ENCODE peak calls at places on chromosomes 7 and 10, in eight cellular contexts. S is HS-27A; Z is IMR-90; P is SK-N-DZ; L is neural crest cell; N is endothelial cell; I is transverse colon; B is activated CD4-positive, alpha-beta T cell treated with anti-CD3 and anti-CD28 coated beads, Interleukin-2, amount 50 U/mL, for 1 hour. A is an unnamed sample.

GRCh38 chr10:33134011-33134751 is 176.2 kb upstream of the ITGB1 start:
- DNase-seq in S (no peak), Z (peak), P (no peak), L (no peak), N (no peak), I (peak), B (peak), A (no peak)

GRCh38 chr10:112246-112645 is 23.0 kb upstream of the ZMYND11 start:
- DNase-seq in S (no peak), Z (peak), P (no peak), L (no peak), N (no peak), I (no peak), B (no peak), A (no peak)

GRCh38 chr7:126449621-126450268 is 803.0 kb downstream of the GRM8 start:
- DNase-seq in S (no peak), Z (no peak), P (no peak), L (no peak), N (no peak), I (no peak), B (no peak), A (no peak)

GRCh38 chr7:38681882-38682281 is 50.7 kb upstream of the AMPH start:
- DNase-seq in S (no peak), Z (peak), P (no peak), L (no peak), N (no peak), I (no peak), B (no peak), A (no peak)

GRCh38 chr7:16409777-16410176 is 11.6 kb downstream of the CRPPA start:
- DNase-seq in S (no peak), Z (peak), P (no peak), L (no peak), N (no peak), I (no peak), B (no peak), A (no peak)

GRCh38 chr10:43218206-43218950 is 48.5 kb downstream of the RASGEF1A start:
- DNase-seq in S (no peak), Z (no peak), P (no peak), L (no peak), N (no peak), I (no peak), B (no peak), A (no peak)

GRCh38 chr10:112006407-112006806 is 177.2 kb downstream of the GPAM start:
- DNase-seq in S (no peak), Z (no peak), P (no peak), L (no peak), N (no peak), I (no peak), B (no peak), A (no peak)

GRCh38 chr10:17533731-17534130 is 79.3 kb upstream of the ST8SIA6 start:
- DNase-seq in S (no peak), Z (peak), P (no peak), L (no peak), N (no peak), I (no peak), B (no peak), A (no peak)

GRCh38 chr7:15584575-15584974 is 22.8 kb upstream of the AGMO start:
- DNase-seq in S (no peak), Z (no peak), P (no peak), L (no peak), N (no peak), I (no peak), B (no peak), A (no peak)

GRCh38 chr10:104638861-104639594 is 2.1 kb upstream of the SORCS3 start:
- DNase-seq in S (no peak), Z (no peak), P (no peak), L (peak), N (peak), I (no peak), B (no peak), A (no peak)

GRCh38 chr10:77264107-77264506 is 373.5 kb downstream of the KCNMA1 start:
- DNase-seq in S (no peak), Z (no peak), P (no peak), L (no peak), N (no peak), I (no peak), B (no peak), A (no peak)

GRCh38 chr10:86971146-86971991 is 3.1 kb downstream of the ADIRF start:
- DNase-seq in S (no peak), Z (peak), P (peak), L (peak), N (peak), I (peak), B (peak), A (no peak)

GRCh38 chr7:157537056-157537455 is 200.3 kb downstream of the DNAJB6 start:
- DNase-seq in S (no peak), Z (no peak), P (no peak), L (no peak), N (no peak), I (no peak), B (no peak), A (no peak)

GRCh38 chr10:35191523-35191922 is 64.9 kb downstream of the CREM start:
- DNase-seq in S (no peak), Z (peak), P (no peak), L (no peak), N (no peak), I (peak), B (no peak), A (no peak)

GRCh38 chr10:8221481-8221880 is 167.0 kb downstream of the GATA3 start:
- DNase-seq in S (no peak), Z (no peak), P (no peak), L (no peak), N (no peak), I (no peak), B (no peak), A (no peak)

GRCh38 chr10:96832721-96833219 is 672 bp downstream of the LCOR start:
- DNase-seq in S (no peak), Z (peak), P (peak), L (peak), N (peak), I (peak), B (peak), A (no peak)

GRCh38 chr7:17530741-17531417 is 232.4 kb downstream of the AHR start:
- DNase-seq in S (no peak), Z (peak), P (no peak), L (no peak), N (no peak), I (no peak), B (no peak), A (no peak)

GRCh38 chr7:33831389-33832118 is 73.8 kb upstream of the BMPER start:
- DNase-seq in S (no peak), Z (no peak), P (no peak), L (no peak), N (no peak), I (peak), B (no peak), A (no peak)

GRCh38 chr7:39700932-39701331 is 77.6 kb downstream of the RALA start:
- DNase-seq in S (no peak), Z (no peak), P (no peak), L (no peak), N (no peak), I (peak), B (no peak), A (no peak)

GRCh38 chr7:47786557-47787248 is 161.6 kb downstream of the PKD1L1 start:
- DNase-seq in S (peak), Z (peak), P (no peak), L (peak), N (no peak), I (peak), B (no peak), A (no peak)

GRCh38 chr7:156064921-156065386 is 252.7 kb upstream of the SHH start:
- DNase-seq in S (no peak), Z (peak), P (no peak), L (no peak), N (no peak), I (no peak), B (no peak), A (no peak)

GRCh38 chr10:44959243-44960097 is at the start of gene RASSF4:
- DNase-seq in S (no peak), Z (peak), P (peak), L (peak), N (peak), I (peak), B (peak), A (peak)

GRCh38 chr7:39624202-39624807 is 933 bp downstream of the RALA start:
- DNase-seq in S (no peak), Z (no peak), P (no peak), L (no peak), N (no peak), I (no peak), B (peak), A (no peak)

GRCh38 chr10:21329995-21330627 is 195.4 kb downstream of the SKIDA1 start:
- DNase-seq in S (no peak), Z (peak), P (no peak), L (no peak), N (no peak), I (no peak), B (no peak), A (no peak)

GRCh38 chr10:6382081-6382480 is 179.3 kb downstream of the PFKFB3 start:
- DNase-seq in S (no peak), Z (peak), P (no peak), L (no peak), N (no peak), I (peak), B (peak), A (no peak)

GRCh38 chr7:137992042-137992737 is 9.7 kb downstream of the CREB3L2 start:
- DNase-seq in S (no peak), Z (peak), P (no peak), L (no peak), N (no peak), I (no peak), B (no peak), A (no peak)

GRCh38 chr10:48336978-48337599 is 30.6 kb downstream of the MAPK8 start:
- DNase-seq in S (no peak), Z (no peak), P (no peak), L (no peak), N (no peak), I (no peak), B (no peak), A (no peak)

GRCh38 chr10:69757553-69758309 is 44.0 kb upstream of the COL13A1 start:
- DNase-seq in S (no peak), Z (peak), P (no peak), L (no peak), N (no peak), I (no peak), B (no peak), A (no peak)

GRCh38 chr7:56007167-56007652 is 42.8 kb downstream of the NIPSNAP2 start:
- DNase-seq in S (no peak), Z (no peak), P (peak), L (no peak), N (no peak), I (no peak), B (no peak), A (no peak)

GRCh38 chr10:10994360-10994759 is 23.3 kb upstream of the CELF2 start:
- DNase-seq in S (no peak), Z (no peak), P (no peak), L (no peak), N (no peak), I (no peak), B (no peak), A (no peak)

GRCh38 chr10:131567279-131568162 is 256.0 kb upstream of the TCERG1L start:
- DNase-seq in S (no peak), Z (no peak), P (no peak), L (no peak), N (no peak), I (no peak), B (no peak), A (no peak)

A was measured in cerebellar nuclear complex.